ENCODE peak calls at places on chromosomes 5 and 9, in ten cellular contexts. T is LoVo; L is AG09319; C is NCI-H1105 treated with DMSO at 0.1 percent for 48 hours; A is RPMI8226; W is choroid plexus epithelial cell; Z is left cardiac atrium; J is right cardiac atrium; I is activated CD8-positive, alpha-beta memory T cell treated with anti-CD3 and anti-CD28 coated beads for 48 hours; N is myocyte. G is an unnamed sample.

GRCh38 chr9:113636165-113636564 is 172.6 kb downstream of the RGS3 start:
- DNase-seq in N (peak), T (no peak), J (no peak), W (peak), A (no peak), L (peak), Z (no peak), C (no peak), I (no peak), G (no peak)

GRCh38 chr5:154524846-154525245 is 46.8 kb upstream of the HAND1 start:
- DNase-seq in L (no peak), I (no peak), A (no peak), J (no peak), Z (no peak), W (no peak), N (no peak), C (no peak), T (no peak), G (no peak)

GRCh38 chr9:120539951-120540350 is 40.0 kb downstream of the CDK5RAP2 start:
- DNase-seq in Z (no peak), N (no peak), T (no peak), J (no peak), I (no peak), W (no peak), C (no peak), A (no peak), L (no peak), G (no peak)

GRCh38 chr5:765948-766631 is 18.4 kb downstream of the ZDHHC11B start:
- DNase-seq in A (no peak), J (no peak), Z (no peak), N (no peak), I (no peak), T (no peak), W (no peak), C (no peak), L (no peak), G (peak)

GRCh38 chr5:1182633-1183423 is 18.6 kb upstream of the SLC6A19 start:
- DNase-seq in T (no peak), N (no peak), Z (peak), C (no peak), A (no peak), W (no peak), L (no peak), J (peak), I (no peak), G (no peak)

GRCh38 chr9:78028926-78029325 is 2.7 kb downstream of the GNAQ start:
- DNase-seq in T (no peak), J (no peak), C (no peak), I (no peak), N (no peak), Z (no peak), A (no peak), W (no peak), L (no peak), G (no peak)

GRCh38 chr9:107943901-107944300 is 454.3 kb upstream of the KLF4 start:
- DNase-seq in W (no peak), I (no peak), Z (no peak), C (no peak), J (no peak), A (no peak), N (no peak), L (no peak), T (no peak), G (no peak)

GRCh38 chr5:179833056-179833708 is 12.5 kb downstream of the SQSTM1 start:
- DNase-seq in J (peak), Z (no peak), T (no peak), L (no peak), A (no peak), C (no peak), W (peak), I (no peak), N (no peak), G (no peak)

GRCh38 chr9:116000748-116001329 is 152.8 kb upstream of the PAPPA start:
- DNase-seq in I (no peak), T (peak), A (peak), C (peak), W (peak), J (no peak), N (no peak), L (no peak), Z (no peak), G (no peak)

GRCh38 chr5:172870261-172870806 is 36.3 kb downstream of the ERGIC1 start:
- DNase-seq in J (peak), L (no peak), T (no peak), W (peak), A (no peak), Z (peak), I (no peak), N (peak), C (no peak), G (no peak)

GRCh38 chr5:74396913-74397606 is 243.5 kb downstream of the ENC1 start:
- DNase-seq in I (no peak), Z (no peak), A (no peak), N (peak), J (no peak), T (no peak), W (peak), C (no peak), L (no peak), G (no peak)

GRCh38 chr9:12266758-12267157 is 426.4 kb upstream of the TYRP1 start:
- DNase-seq in I (no peak), L (no peak), W (no peak), Z (no peak), J (no peak), N (no peak), A (no peak), C (no peak), T (no peak), G (no peak)

GRCh38 chr9:33197279-33197678 is 30.1 kb upstream of the B4GALT1 start:
- DNase-seq in I (no peak), C (no peak), N (no peak), T (no peak), W (no peak), Z (no peak), J (peak), L (no peak), A (no peak), G (no peak)

GRCh38 chr9:91180240-91180929 is 181.3 kb downstream of the AUH start:
- DNase-seq in T (no peak), A (no peak), L (no peak), W (no peak), Z (no peak), C (no peak), J (no peak), N (no peak), I (no peak), G (no peak)

GRCh38 chr5:171630047-171630669 is 155.5 kb upstream of the SMIM23 start:
- DNase-seq in A (peak), C (peak), T (peak), J (peak), I (peak), W (peak), L (no peak), N (peak), Z (peak), G (peak)

GRCh38 chr5:143110591-143110990 is 292.9 kb downstream of the NR3C1 start:
- DNase-seq in C (no peak), L (no peak), I (no peak), A (no peak), J (no peak), T (no peak), N (no peak), W (peak), Z (no peak), G (no peak)

GRCh38 chr5:93642526-93642925 is 59.5 kb downstream of the NR2F1 start:
- DNase-seq in C (no peak), W (no peak), Z (no peak), J (no peak), L (no peak), N (no peak), A (no peak), T (no peak), I (no peak), G (no peak)

GRCh38 chr5:22541037-22541436 is 312.1 kb downstream of the CDH12 start:
- DNase-seq in N (peak), C (peak), J (peak), T (no peak), L (no peak), A (peak), Z (peak), I (no peak), W (no peak), G (no peak)

G was measured in mesothelial cell of epicardium.